ENCODE peak calls at places on chromosomes 1 and 21, in nine cellular contexts. A is PC-9; G is heart right ventricle; C is transverse colon; N is breast epithelium; S is CD8-positive, alpha-beta T cell; B is mucosa of descending colon; U is K562; K is PC-3. M is an unnamed sample.

GRCh38 chr1:23485002-23485332 is 988 bp upstream of the ASAP3 start:
- DNase-seq in U (peak; percentile 40), S (no peak), G (no peak), N (no peak), A (no peak), K (no peak), B (no peak), C (no peak), M (no peak)

GRCh38 chr1:10211805-10212405 is 1.5 kb downstream of the KIF1B start:
- DNase-seq in C (no peak), K (peak; percentile 47), B (no peak), A (no peak), G (no peak), U (no peak), S (no peak), N (no peak), M (peak; percentile 77)

GRCh38 chr1:244291867-244292180 is 159.9 kb downstream of the ADSS2 start:
- DNase-seq in A (no peak), S (no peak), B (no peak), U (no peak), G (no peak), C (no peak), N (no peak), K (no peak), M (no peak)

GRCh38 chr1:22470227-22470626 is 18.6 kb downstream of the ZBTB40 start:
- DNase-seq in U (no peak), S (no peak), A (no peak), B (no peak), K (no peak), N (no peak), G (no peak), C (no peak), M (no peak)

GRCh38 chr21:25564349-25564948 is 42.8 kb downstream of the MRPL39 start:
- DNase-seq in U (no peak), B (no peak), A (no peak), G (no peak), N (no peak), C (no peak), K (no peak), S (no peak), M (no peak)

GRCh38 chr1:17335821-17336718 is 28.1 kb downstream of the PADI4 start:
- DNase-seq in K (peak; percentile 79), B (peak; percentile 87), U (peak; percentile 74), S (peak; percentile 66), G (peak; percentile 46), N (peak; percentile 54), C (peak; percentile 69), A (peak; percentile 55), M (peak; percentile 79)

GRCh38 chr1:90534116-90534515 is 183.0 kb downstream of the BARHL2 start:
- DNase-seq in A (peak; percentile 20), C (no peak), S (no peak), U (no peak), K (no peak), B (no peak), N (no peak), G (no peak), M (no peak)

GRCh38 chr1:99217599-99217998 is 46.7 kb upstream of the PLPPR4 start:
- DNase-seq in B (no peak), C (no peak), A (no peak), U (no peak), G (no peak), N (no peak), S (no peak), K (no peak), M (no peak)

GRCh38 chr1:116164056-116164889 is 53.1 kb downstream of the MAB21L3 start:
- DNase-seq in A (no peak), S (no peak), C (no peak), K (no peak), U (no peak), B (peak; percentile 37), G (peak; percentile 63), N (no peak), M (no peak)

GRCh38 chr1:184790642-184791041 is 36.0 kb upstream of the EDEM3 start:
- DNase-seq in U (no peak), C (no peak), K (no peak), S (no peak), A (no peak), G (no peak), N (no peak), B (no peak), M (no peak)

GRCh38 chr1:184788970-184789369 is 34.3 kb upstream of the EDEM3 start:
- DNase-seq in K (no peak), C (no peak), S (no peak), A (no peak), G (no peak), B (no peak), U (no peak), N (no peak), M (no peak)

GRCh38 chr1:184792450-184792969 is 37.9 kb upstream of the EDEM3 start:
- DNase-seq in K (peak; percentile 93), N (no peak), G (peak; percentile 49), B (peak; percentile 88), U (no peak), A (peak; percentile 87), S (no peak), C (peak; percentile 74), M (peak; percentile 93)

GRCh38 chr1:184789899-184790298 is 35.2 kb upstream of the EDEM3 start:
- DNase-seq in B (peak; percentile 36), G (no peak), N (no peak), C (no peak), S (no peak), A (no peak), U (no peak), K (no peak), M (no peak)

GRCh38 chr1:184791199-184791935 is 36.7 kb upstream of the EDEM3 start:
- DNase-seq in U (no peak), B (no peak), G (no peak), K (peak; percentile 11), N (no peak), C (no peak), S (no peak), A (no peak), M (no peak)
- H3K4me3 ChIP-seq in U (no peak overlapping the region), B (no peak overlapping the region), G (no peak overlapping the region), K (no peak overlapping the region), N (no peak overlapping the region), C (no peak overlapping the region), S (no peak overlapping the region), A (no peak overlapping the region), M (no peak overlapping the region)

DNA sequence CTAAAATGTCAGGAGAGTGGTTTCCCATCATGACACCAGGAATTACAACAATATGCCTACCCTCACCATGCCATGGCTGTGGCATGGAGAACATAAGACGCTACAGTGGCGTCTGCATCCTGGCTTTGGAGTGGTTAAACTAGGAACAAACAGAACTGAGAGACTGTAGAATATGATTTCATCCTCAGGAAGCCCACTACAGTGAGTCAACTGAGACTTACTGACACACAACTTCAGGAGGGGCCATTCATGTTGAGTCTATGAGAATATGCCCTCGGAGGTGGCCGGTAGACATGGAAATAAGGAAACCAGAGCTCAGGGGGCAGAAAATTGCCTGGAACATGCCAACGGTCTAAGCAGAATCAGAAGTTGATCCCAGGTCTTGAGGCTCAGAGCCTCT is 5.8 kb upstream of the BACE2 start:
- DNase-seq in S (no peak), U (no peak), N (no peak), C (no peak), G (no peak), K (no peak), B (no peak), A (no peak), M (no peak)
- H3K9me3 ChIP-seq in S (no peaks in the 10 kb centered on the region), U (no peaks in the 10 kb centered on the region), N (no peaks in the 10 kb centered on the region), C (no peaks in the 10 kb centered on the region), G (no peaks in the 10 kb centered on the region), K (no peaks in the 10 kb centered on the region), B (no peaks in the 10 kb centered on the region), A (no peaks in the 10 kb centered on the region), M (peaks cover 7% of the 10 kb centered on the region)

GRCh38 chr1:165772739-165773138 is 4.1 kb upstream of the TMCO1 start:
- DNase-seq in S (no peak), K (no peak), N (no peak), G (no peak), U (no peak), B (no peak), C (no peak), A (no peak), M (no peak)

GRCh38 chr1:165768513-165769394 is at the start of gene TMCO1:
- DNase-seq in U (peak; percentile 90), C (peak; percentile 95), G (peak; percentile 88), S (peak; percentile 94), A (peak; percentile 96), B (peak; percentile 97), K (peak; percentile 99), N (peak; percentile 96), M (peak; percentile 94)

DNA sequence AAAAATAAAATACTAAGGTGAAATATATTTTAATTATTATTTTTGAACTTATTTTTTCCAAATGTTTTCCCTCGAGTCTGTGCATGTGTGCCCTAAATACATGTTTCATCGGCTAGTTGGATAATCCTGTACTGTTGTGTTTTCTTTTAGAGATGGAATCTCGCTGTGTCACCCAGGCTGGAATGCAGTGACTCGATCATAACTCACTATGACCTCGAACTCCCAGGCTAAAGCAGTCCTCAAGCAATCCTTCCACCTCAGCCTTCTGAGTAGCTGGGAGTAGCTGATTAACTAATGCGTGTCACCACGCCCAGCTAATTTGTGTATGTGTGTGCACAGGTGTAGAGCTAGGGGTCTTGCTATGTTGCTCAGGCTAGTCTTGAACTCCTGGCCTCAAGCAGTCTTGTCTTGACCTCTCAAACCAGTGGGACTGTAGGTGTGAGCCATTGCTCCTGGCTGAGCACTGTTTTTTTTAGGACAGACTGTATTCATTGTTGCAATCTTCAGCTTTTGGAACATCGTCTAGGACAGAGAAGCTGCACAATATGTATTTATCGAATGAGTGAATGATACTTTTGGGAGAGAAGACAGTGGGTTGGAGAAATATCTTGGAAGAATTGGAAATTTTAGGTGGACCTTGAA is 4.8 kb upstream of the TMCO1 start:
- DNase-seq in G (no peak), S (no peak), N (no peak), U (no peak), K (peak; percentile 92), B (no peak), A (peak; percentile 62), C (no peak), M (no peak)
- TF ChIP-seq CTCF in G (no peak), S (no peak), N (no peak), U (no peak), K (no peak), B (no peak), A (no peak), C (no peak), M (no peak)

GRCh38 chr1:247448107-247448778 is 9.7 kb downstream of the OR2B11 start:
- DNase-seq in K (peak; percentile 71), U (peak; percentile 63), B (peak; percentile 71), C (peak; percentile 62), G (peak; percentile 71), N (peak; percentile 32), A (no peak), S (peak; percentile 27), M (peak; percentile 76)
- H3K4me3 ChIP-seq in K (peak overlapping the region; percentile 64), U (peak overlapping the region; percentile 26), B (no peak overlapping the region), C (peak overlapping the region; percentile 60), G (peak overlapping the region; percentile 7), N (peak overlapping the region; percentile 53), A (peak overlapping the region; percentile 54), S (no peak overlapping the region), M (peak overlapping the region; percentile 69)

GRCh38 chr1:247189981-247190798 is 18.4 kb upstream of the ZNF124 start:
- DNase-seq in G (no peak), C (no peak), K (no peak), U (no peak), A (no peak), S (no peak), B (no peak), N (no peak), M (no peak)
- H3K9me3 ChIP-seq in G (peaks cover 68% of the 10 kb centered on the region), C (peaks cover 72% of the 10 kb centered on the region), K (peaks cover 64% of the 10 kb centered on the region), U (peaks cover 13% of the 10 kb centered on the region), A (peaks cover 26% of the 10 kb centered on the region), S (peaks cover 23% of the 10 kb centered on the region), B (peaks cover 82% of the 10 kb centered on the region), N (peaks cover 48% of the 10 kb centered on the region), M (peaks cover 68% of the 10 kb centered on the region)

M was measured in psoas muscle.